ENCODE peak calls at places on chromosomes 16 and 17, in four cellular contexts. D is H9, C is mesendoderm, Y is IMR-90. N is an unnamed sample.

GRCh38 chr17:21119247-21119944 is 7.4 kb upstream of the DHRS7B start:
- DNase-seq in D (peak), C (peak), Y (peak), N (no peak)

GRCh38 chr17:78034429-78035091 is 76.1 kb downstream of the TNRC6C start:
- DNase-seq in D (no peak), C (no peak), Y (peak), N (no peak)

GRCh38 chr16:81879625-81880024 is 100.5 kb downstream of the PLCG2 start:
- DNase-seq in D (no peak), C (peak), Y (no peak), N (no peak)

GRCh38 chr17:28711723-28712036 is at the start of gene PROCA1:
- DNase-seq in D (no peak), C (peak), Y (no peak), N (no peak)

GRCh38 chr16:19898924-19899604 is 14.4 kb upstream of the GPRC5B start:
- DNase-seq in D (peak), C (peak), Y (peak), N (no peak)

GRCh38 chr16:8869212-8869987 is 594 bp upstream of the CARHSP1 start:
- DNase-seq in D (peak), C (peak), Y (no peak), N (no peak)

GRCh38 chr16:46949216-46949892 is 24.1 kb downstream of the DNAJA2 start:
- DNase-seq in D (no peak), C (no peak), Y (no peak), N (no peak)

GRCh38 chr17:67243284-67243683 is 1.7 kb downstream of the HELZ start:
- DNase-seq in D (no peak), C (no peak), Y (no peak), N (no peak)

GRCh38 chr16:12628526-12628925 is 175.2 kb downstream of the CPPED1 start:
- DNase-seq in D (no peak), C (no peak), Y (no peak), N (no peak)

GRCh38 chr17:66567234-66568170 is 265.1 kb downstream of the PRKCA start:
- DNase-seq in D (peak), C (peak), Y (peak), N (peak)

GRCh38 chr16:57098188-57098841 is 5.9 kb downstream of the CPNE2 start:
- DNase-seq in D (peak), C (no peak), Y (no peak), N (no peak)

GRCh38 chr17:6997171-6997570 is 1.3 kb downstream of the ALOX12 start:
- DNase-seq in D (no peak), C (no peak), Y (no peak), N (no peak)

GRCh38 chr16:61580579-61580978 is 455.7 kb downstream of the CDH8 start:
- DNase-seq in D (no peak), C (no peak), Y (no peak), N (no peak)

GRCh38 chr16:17070882-17071592 is 399.7 kb downstream of the XYLT1 start:
- DNase-seq in D (peak), C (peak), Y (no peak), N (no peak)

GRCh38 chr17:74514632-74515035 is 16.6 kb downstream of the CD300LB start:
- DNase-seq in D (no peak), C (no peak), Y (no peak), N (no peak)

DNA sequence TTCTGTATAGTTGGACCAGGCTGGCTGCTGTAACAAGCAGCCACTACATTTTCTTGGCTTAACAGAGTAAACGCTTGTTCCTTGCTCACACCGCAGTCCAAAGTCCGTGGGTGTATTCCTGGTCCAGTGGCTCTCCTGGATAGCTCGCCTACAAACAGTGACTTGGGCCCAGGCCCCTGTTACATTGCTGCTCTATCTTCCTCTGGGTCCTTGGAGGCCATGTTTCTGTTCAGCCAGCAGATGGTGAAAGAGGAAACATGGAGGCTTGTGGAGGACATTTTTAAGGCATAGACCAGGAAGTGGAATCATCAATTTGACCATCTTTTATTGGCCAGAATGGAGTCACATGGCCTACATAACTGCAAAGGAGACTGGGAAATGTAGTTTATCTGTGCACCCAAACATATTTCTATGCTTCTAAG is 55.1 kb downstream of the ATP2C2 start:
- DNase-seq in D (no peak), C (peak), Y (peak), N (no peak)
- H4K5ac ChIP-seq in D (no peak), C (peak), Y (peak), N (no peak)

DNA sequence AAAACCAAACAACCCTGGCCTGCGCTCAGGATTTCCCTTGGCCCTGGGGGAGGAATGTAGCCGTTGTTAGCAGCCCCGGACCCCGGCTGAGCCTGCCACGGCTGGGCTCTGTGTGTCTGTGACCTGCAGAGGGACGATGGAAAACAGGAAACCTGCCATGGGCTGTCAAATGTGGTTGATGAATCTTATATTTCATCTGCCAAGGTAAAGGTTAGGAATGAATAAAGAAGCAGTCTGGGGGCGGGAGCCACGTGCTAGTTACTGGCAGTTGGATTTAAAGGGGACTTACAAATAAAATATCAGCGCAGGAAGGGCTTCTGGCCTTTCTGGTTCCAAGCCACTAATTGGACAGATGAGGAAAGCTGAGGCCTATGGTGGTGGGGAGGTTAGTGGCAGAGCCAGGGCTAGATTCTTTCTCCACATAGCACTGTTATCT is at the start of gene KRT23:
- DNase-seq in D (peak), C (peak), Y (no peak), N (no peak)
- H4K5ac ChIP-seq in D (no peak), C (no peak), Y (no peak), N (no peak)

GRCh38 chr17:14919049-14919545 is 346.0 kb downstream of the PMP22 start:
- DNase-seq in D (no peak), C (peak), Y (no peak), N (no peak)

GRCh38 chr17:14923981-14924380 is 341.1 kb downstream of the PMP22 start:
- DNase-seq in D (no peak), C (no peak), Y (peak), N (no peak)

GRCh38 chr17:14922421-14922820 is 342.7 kb downstream of the PMP22 start:
- DNase-seq in D (no peak), C (no peak), Y (no peak), N (no peak)

GRCh38 chr17:14919580-14920160 is 345.5 kb downstream of the PMP22 start:
- DNase-seq in D (no peak), C (peak), Y (peak), N (no peak)

GRCh38 chr17:14921936-14922335 is 343.2 kb downstream of the PMP22 start:
- DNase-seq in D (no peak), C (no peak), Y (no peak), N (no peak)
- H4K5ac ChIP-seq in D (no peak), C (no peak), Y (no peak), N (no peak)

GRCh38 chr17:56098746-56099145 is 54.5 kb upstream of the ANKFN1 start:
- DNase-seq in D (no peak), C (no peak), Y (no peak), N (no peak)
- H4K5ac ChIP-seq in D (no peak), C (no peak), Y (no peak), N (no peak)

GRCh38 chr16:79257958-79258490 is 342.5 kb downstream of the MAF start:
- DNase-seq in D (no peak), C (no peak), Y (no peak), N (no peak)
- H4K5ac ChIP-seq in D (no peak), C (no peak), Y (no peak), N (no peak)

GRCh38 chr17:31079731-31080130 is 15.0 kb upstream of the NF1 start:
- DNase-seq in D (no peak), C (peak), Y (no peak), N (no peak)

GRCh38 chr17:31089461-31089860 is 5.3 kb upstream of the NF1 start:
- DNase-seq in D (no peak), C (no peak), Y (no peak), N (no peak)

DNA sequence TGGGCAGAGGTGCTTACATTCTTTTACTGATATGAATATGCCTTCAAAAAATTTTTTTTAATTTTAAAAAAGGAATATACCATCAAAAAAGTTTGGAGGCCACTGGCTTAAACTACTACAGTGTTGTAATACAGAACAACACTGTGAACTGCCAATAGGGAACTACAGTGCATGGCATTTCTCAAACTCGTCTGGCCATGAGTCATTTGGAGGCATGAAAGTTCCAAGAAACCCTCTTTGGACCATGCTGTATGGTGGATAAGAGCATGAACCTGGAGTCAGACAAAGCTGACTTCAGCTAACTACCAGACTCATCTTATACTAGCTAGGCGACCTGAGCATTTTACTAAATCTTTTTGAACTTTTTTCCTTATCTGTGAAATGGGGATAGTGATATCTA is 9.2 kb upstream of the NF1 start:
- DNase-seq in D (no peak), C (no peak), Y (peak), N (no peak)
- H4K5ac ChIP-seq in D (no peak), C (no peak), Y (no peak), N (no peak)

N was measured in H1.